ENCODE peak calls at places on chromosomes 11 and 22, in seven cellular contexts. U is foreskin fibroblast; W is T-helper 22 cell; C is activated CD4-positive, alpha-beta T cell treated with anti-CD3 and anti-CD28 coated beads, Interleukin-2, amount 50 U/mL, for 48 hours; H is nephron progenitor cell; J is NCI-H460; I is globus pallidus. F is an unnamed sample.
A peak's percentile ranks its signal among the peaks of the same experiment; 100 is the strongest.

GRCh38 chr22:44276706-44277403 is 35.9 kb downstream of the SHISAL1 start:
- DNase-seq in H (no peak), I (no peak), C (no peak), U (no peak), W (no peak), J (no peak), F (no peak)

GRCh38 chr11:29019960-29020683 is 911.9 kb downstream of the METTL15 start:
- DNase-seq in U (peak; percentile 31), I (no peak), H (peak; percentile 19), W (no peak), J (peak; percentile 22), C (no peak), F (peak; percentile 76)

GRCh38 chr22:23389271-23390071 is 190.6 kb downstream of the IGLL1 start:
- DNase-seq in H (no peak), W (no peak), U (no peak), J (no peak), I (no peak), C (no peak), F (no peak)

GRCh38 chr11:34380696-34381095 is 22.9 kb upstream of the ABTB2 start:
- DNase-seq in C (no peak), H (no peak), U (peak; percentile 77), J (peak; percentile 51), W (no peak), I (no peak), F (peak; percentile 82)

GRCh38 chr11:35012467-35013191 is 96.2 kb downstream of the PDHX start:
- DNase-seq in J (no peak), W (peak; percentile 24), H (no peak), U (no peak), C (peak; percentile 41), I (no peak), F (no peak)

GRCh38 chr11:107018902-107019493 is 722 bp upstream of the GUCY1A2 start:
- DNase-seq in W (no peak), H (peak; percentile 82), U (peak; percentile 85), I (peak; percentile 51), C (no peak), J (peak; percentile 53), F (peak; percentile 63)

GRCh38 chr11:6655020-6655789 is 404 bp downstream of the DCHS1 start:
- DNase-seq in I (no peak), J (no peak), U (peak; percentile 32), W (no peak), C (no peak), H (peak; percentile 62), F (peak; percentile 13)

GRCh38 chr11:87239531-87239930 is 201.8 kb downstream of the TMEM135 start:
- DNase-seq in W (no peak), J (no peak), C (no peak), H (no peak), I (no peak), U (no peak), F (no peak)

GRCh38 chr11:3010521-3011275 is 18.6 kb upstream of the NAP1L4 start:
- DNase-seq in H (no peak), W (no peak), I (no peak), C (no peak), J (no peak), U (peak; percentile 66), F (no peak)

GRCh38 chr11:65576867-65577755 is 1.3 kb downstream of the EHBP1L1 start:
- DNase-seq in I (no peak), J (peak; percentile 33), W (no peak), C (peak; percentile 58), U (peak; percentile 94), H (no peak), F (peak; percentile 85)

GRCh38 chr11:32113200-32113599 is 22.3 kb downstream of the RCN1 start:
- DNase-seq in I (no peak), W (no peak), C (no peak), J (no peak), H (no peak), U (peak; percentile 63), F (no peak)

GRCh38 chr22:19429950-19430889 is 1.3 kb downstream of the HIRA start:
- DNase-seq in U (peak; percentile 78), H (peak; percentile 34), I (no peak), W (peak; percentile 25), J (no peak), C (peak; percentile 48), F (peak; percentile 67)

GRCh38 chr11:117796456-117797428 is at the start of gene DSCAML1:
- DNase-seq in I (peak; percentile 70), J (no peak), W (no peak), H (peak; percentile 77), C (peak; percentile 46), U (peak; percentile 12), F (no peak)

GRCh38 chr11:118275184-118275583 is 11.1 kb upstream of the MPZL2 start:
- DNase-seq in I (no peak), W (no peak), H (no peak), J (no peak), U (no peak), C (no peak), F (peak; percentile 74)

GRCh38 chr11:116317212-116317611 is 455.6 kb downstream of the BUD13 start:
- DNase-seq in C (no peak), I (no peak), H (no peak), J (no peak), U (no peak), W (no peak), F (no peak)

GRCh38 chr11:19345519-19345847 is 104.7 kb upstream of the E2F8 start:
- DNase-seq in I (no peak), J (no peak), C (no peak), H (peak; percentile 53), W (no peak), U (peak; percentile 56), F (peak; percentile 45)

GRCh38 chr11:44016129-44016528 is 31.7 kb upstream of the ACCSL start:
- DNase-seq in W (no peak), I (no peak), H (no peak), J (no peak), U (peak; percentile 82), C (no peak), F (peak; percentile 63)

GRCh38 chr11:44876923-44877322 is 73.8 kb downstream of the TP53I11 start:
- DNase-seq in U (no peak), J (no peak), H (no peak), C (no peak), W (no peak), I (no peak), F (no peak)

GRCh38 chr22:43919106-43919965 is 4.3 kb upstream of the PNPLA3 start:
- DNase-seq in W (no peak), J (no peak), I (no peak), C (no peak), H (no peak), U (peak; percentile 56), F (peak; percentile 79)

GRCh38 chr11:104813532-104813931 is 84.7 kb downstream of the CASP12 start:
- DNase-seq in H (no peak), J (no peak), U (no peak), W (no peak), I (no peak), C (no peak), F (no peak)

GRCh38 chr11:65663634-65664200 is 1.0 kb upstream of the RELA start:
- DNase-seq in I (peak; percentile 73), J (no peak), H (peak; percentile 44), W (no peak), U (peak; percentile 86), C (peak; percentile 61), F (peak; percentile 55)

GRCh38 chr11:83070044-83070877 is 1.4 kb downstream of the RAB30 start:
- DNase-seq in W (no peak), I (no peak), C (no peak), J (peak; percentile 33), H (peak; percentile 16), U (peak; percentile 79), F (peak; percentile 87)

GRCh38 chr11:112377946-112378345 is 117.3 kb upstream of the PLET1 start:
- DNase-seq in W (no peak), U (no peak), J (no peak), C (no peak), I (no peak), H (no peak), F (no peak)

GRCh38 chr11:133710241-133710640 is 135.1 kb downstream of the SPATA19 start:
- DNase-seq in I (no peak), W (no peak), J (no peak), H (no peak), C (no peak), U (no peak), F (no peak)

GRCh38 chr11:1234771-1235614 is 12.1 kb downstream of the MUC5B start:
- DNase-seq in J (no peak), I (no peak), U (no peak), H (peak; percentile 1), C (no peak), W (no peak), F (no peak)

GRCh38 chr11:34029176-34029575 is 22.4 kb upstream of the CAPRIN1 start:
- DNase-seq in H (no peak), W (no peak), J (no peak), U (peak; percentile 45), I (no peak), C (no peak), F (no peak)

GRCh38 chr11:81444306-81444705 is 1289.4 kb downstream of the FAM181B start:
- DNase-seq in W (no peak), H (no peak), U (no peak), J (no peak), C (no peak), I (no peak), F (no peak)

GRCh38 chr11:69169479-69169878 is 13.7 kb downstream of the SMIM38 start:
- DNase-seq in W (no peak), C (no peak), H (no peak), J (no peak), U (no peak), I (no peak), F (no peak)